ENCODE peak calls at places on chromosomes 3 and 15, in ten cellular contexts. Y, D, K, L, M, W, V, X, O and G are unnamed samples.

GRCh38 chr15:79042213-79042928 is 48.2 kb downstream of the RASGRF1 start:
- DNase-seq in Y (no peak), D (no peak), K (peak; percentile 30), L (no peak), M (no peak), W (no peak), V (no peak), X (no peak), O (peak; percentile 13), G (peak; percentile 12)

GRCh38 chr15:92130906-92131305 is 262.8 kb upstream of the ST8SIA2 start:
- DNase-seq in Y (no peak), D (no peak), K (no peak), L (no peak), M (no peak), W (no peak), V (no peak), X (no peak), O (no peak), G (no peak)

GRCh38 chr15:90845201-90845949 is 23.0 kb upstream of the FURIN start:
- DNase-seq in Y (peak; percentile 82), D (no peak), K (peak; percentile 61), L (peak; percentile 81), M (no peak), W (peak; percentile 87), V (no peak), X (peak; percentile 94), O (peak; percentile 72), G (peak; percentile 87)

GRCh38 chr3:151259664-151260063 is 18.7 kb downstream of the P2RY14 start:
- DNase-seq in Y (peak; percentile 10), D (no peak), K (no peak), L (no peak), M (no peak), W (no peak), V (no peak), X (peak; percentile 79), O (no peak), G (no peak)

GRCh38 chr3:53944019-53944418 is 52.4 kb upstream of the SELENOK start:
- DNase-seq in Y (no peak), D (no peak), K (peak; percentile 24), L (no peak), M (no peak), W (peak; percentile 3), V (no peak), X (no peak), O (peak; percentile 18), G (no peak)

GRCh38 chr15:41284425-41285177 is 47.8 kb downstream of the OIP5 start:
- DNase-seq in Y (no peak), D (peak; percentile 17), K (peak; percentile 24), L (no peak), M (peak; percentile 21), W (peak; percentile 24), V (peak; percentile 18), X (peak; percentile 58), O (peak; percentile 25), G (peak; percentile 22)

GRCh38 chr3:20511863-20512262 is 325.9 kb upstream of the SGO1 start:
- DNase-seq in Y (peak; percentile 3), D (no peak), K (peak; percentile 69), L (peak; percentile 72), M (peak; percentile 69), W (peak; percentile 69), V (peak; percentile 83), X (peak; percentile 60), O (peak; percentile 72), G (peak; percentile 61)

GRCh38 chr3:134794323-134794722 is 737 bp upstream of the EPHB1 start:
- DNase-seq in Y (no peak), D (no peak), K (no peak), L (no peak), M (no peak), W (no peak), V (no peak), X (no peak), O (no peak), G (no peak)

GRCh38 chr15:82882250-82882928 is 70.1 kb downstream of the HOMER2 start:
- DNase-seq in Y (no peak), D (no peak), K (no peak), L (no peak), M (no peak), W (no peak), V (no peak), X (no peak), O (no peak), G (no peak)

GRCh38 chr3:148681080-148681479 is 16.6 kb upstream of the AGTR1 start:
- DNase-seq in Y (no peak), D (no peak), K (no peak), L (no peak), M (no peak), W (no peak), V (no peak), X (no peak), O (no peak), G (peak; percentile 12)

GRCh38 chr3:138594150-138594934 is at the start of gene CEP70:
- DNase-seq in Y (peak; percentile 85), D (peak; percentile 84), K (peak; percentile 96), L (peak; percentile 87), M (peak; percentile 97), W (peak; percentile 94), V (peak; percentile 98), X (peak; percentile 96), O (peak; percentile 97), G (peak; percentile 98)

GRCh38 chr3:145869958-145870357 is 291.0 kb downstream of the PLOD2 start:
- DNase-seq in Y (no peak), D (no peak), K (no peak), L (no peak), M (no peak), W (no peak), V (no peak), X (no peak), O (peak; percentile 22), G (peak; percentile 4)

GRCh38 chr15:28900892-28901586 is 15.3 kb downstream of the APBA2 start:
- DNase-seq in Y (no peak), D (no peak), K (no peak), L (no peak), M (no peak), W (no peak), V (no peak), X (no peak), O (no peak), G (no peak)

GRCh38 chr3:15261274-15261673 is 55.2 kb downstream of the CAPN7 start:
- DNase-seq in Y (no peak), D (no peak), K (no peak), L (no peak), M (no peak), W (no peak), V (no peak), X (no peak), O (no peak), G (no peak)

GRCh38 chr15:78977591-78978347 is 32.9 kb upstream of the CTSH start:
- DNase-seq in Y (no peak), D (no peak), K (no peak), L (no peak), M (no peak), W (no peak), V (no peak), X (no peak), O (no peak), G (no peak)

GRCh38 chr3:99499235-99499798 is 139.1 kb upstream of the COL8A1 start:
- DNase-seq in Y (no peak), D (no peak), K (peak; percentile 78), L (peak; percentile 75), M (peak; percentile 52), W (peak; percentile 54), V (peak; percentile 71), X (peak; percentile 69), O (peak; percentile 79), G (peak; percentile 85)

DNA sequence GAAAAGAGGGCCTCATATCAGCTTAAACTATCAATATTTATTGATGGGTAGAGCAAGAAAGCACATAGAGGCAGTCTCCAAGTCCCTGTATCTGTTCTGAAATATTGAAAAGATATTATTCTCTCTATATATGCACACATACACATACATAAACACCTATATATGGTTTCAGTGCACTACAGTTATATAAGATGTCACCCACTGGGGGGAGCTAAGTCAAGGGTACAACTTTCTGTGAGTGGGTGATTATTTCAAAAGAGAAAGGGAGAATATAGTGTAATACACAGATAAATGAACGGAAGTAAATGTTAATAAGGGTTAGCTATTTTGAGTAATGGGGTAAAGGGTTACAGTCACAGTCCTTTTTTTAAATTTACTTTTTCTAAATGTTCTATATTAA is 8.8 kb downstream of the SNTN start:
- DNase-seq in Y (no peak), D (no peak), K (peak; percentile 7), L (peak; percentile 24), M (no peak), W (no peak), V (peak; percentile 7), X (no peak), O (peak; percentile 8), G (peak; percentile 35)
- TF ChIP-seq CTCF in Y (peak; percentile 40), D (no peak), K (peak; percentile 18), L (peak; percentile 47), M (no peak), W (peak; percentile 28), V (peak; percentile 54), X (peak; percentile 34), O (peak; percentile 25), G (peak; percentile 41)

DNA sequence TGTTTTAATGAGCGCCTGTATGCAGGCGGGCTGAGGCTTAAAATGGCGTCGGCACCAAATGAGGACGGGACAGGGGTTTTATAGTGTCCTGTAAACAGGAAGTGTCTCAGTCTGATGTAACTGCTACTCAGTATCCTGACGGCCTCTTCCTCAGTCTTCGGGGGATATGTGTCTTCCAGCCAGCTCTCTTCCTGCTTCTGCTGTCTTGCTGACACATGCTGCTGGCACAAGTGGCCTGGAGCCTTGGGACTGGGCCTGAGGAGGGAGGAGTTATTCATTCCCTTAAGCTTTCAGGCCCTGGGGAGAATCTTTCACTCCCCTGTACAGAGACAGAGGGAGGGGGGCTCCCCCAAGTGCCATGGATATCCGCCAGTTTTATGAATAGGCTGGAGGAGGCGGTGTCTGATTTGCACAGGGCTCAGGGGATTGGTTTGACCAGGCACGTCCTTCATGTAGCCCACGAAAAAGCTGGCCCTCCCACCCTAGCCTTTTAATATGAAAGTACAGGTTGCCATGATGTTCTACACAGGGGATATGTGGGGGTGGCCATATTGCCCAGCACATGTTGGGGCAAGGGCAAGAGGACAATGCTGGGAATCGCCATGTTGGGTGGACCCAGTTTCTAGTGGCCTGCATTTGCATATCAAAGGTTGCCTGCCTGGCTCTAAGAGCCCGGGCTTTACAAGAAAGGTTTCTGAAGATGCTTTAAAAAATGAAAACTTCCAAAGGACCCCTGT is 19.9 kb downstream of the NDUFB4 start:
- DNase-seq in Y (no peak), D (peak; percentile 55), K (peak; percentile 74), L (peak; percentile 20), M (no peak), W (peak; percentile 85), V (peak; percentile 13), X (peak; percentile 74), O (peak; percentile 78), G (peak; percentile 26)
- H3K4me3 ChIP-seq in Y (no peak overlapping the region), D (no peak overlapping the region), K (no peak overlapping the region), L (no peak overlapping the region), M (no peak overlapping the region), W (no peak overlapping the region), V (no peak overlapping the region), X (no peak overlapping the region), O (no peak overlapping the region), G (no peak overlapping the region)

GRCh38 chr15:38844683-38845195 is 280.1 kb upstream of the RASGRP1 start:
- DNase-seq in Y (no peak), D (no peak), K (no peak), L (no peak), M (no peak), W (no peak), V (no peak), X (peak; percentile 60), O (no peak), G (no peak)
- TF ChIP-seq CTCF in Y (no peak), D (no peak), K (no peak), L (no peak), M (no peak), W (no peak), V (no peak), X (no peak), O (no peak), G (no peak)

GRCh38 chr3:65550137-65550536 is 488.6 kb downstream of the MAGI1 start:
- DNase-seq in Y (no peak), D (no peak), K (no peak), L (no peak), M (no peak), W (no peak), V (no peak), X (no peak), O (no peak), G (no peak)
- H3K4me3 ChIP-seq in Y (no peak overlapping the region), D (no peak overlapping the region), K (no peak overlapping the region), L (no peak overlapping the region), M (no peak overlapping the region), W (no peak overlapping the region), V (peak overlapping the region; percentile 78), X (no peak overlapping the region), O (no peak overlapping the region), G (no peak overlapping the region)